ENCODE peak calls at places on chromosome X, in six cellular contexts. P is brain microvascular endothelial cell, W is kidney, R is H9, E is neuronal stem cell, V is ascending aorta. G is an unnamed sample.

GRCh38 chrX:53050841-53051240 is 2.3 kb downstream of the GPR173 start:
- DNase-seq in P (no peak), W (no peak), R (no peak), E (no peak), V (no peak), G (no peak)

GRCh38 chrX:102339312-102340298 is 92.6 kb downstream of the NXF2 start:
- DNase-seq in P (no peak), W (peak), R (peak), E (no peak), V (no peak), G (peak)

GRCh38 chrX:63746278-63746677 is 38.7 kb downstream of the ARHGEF9 start:
- DNase-seq in P (peak), W (no peak), R (no peak), E (no peak), V (no peak), G (no peak)

GRCh38 chrX:118528089-118528753 is 32.6 kb downstream of the DOCK11 start:
- DNase-seq in P (no peak), W (no peak), R (no peak), E (no peak), V (no peak), G (no peak)

GRCh38 chrX:18707442-18708049 is at the start of gene PPEF1:
- DNase-seq in P (no peak), W (no peak), R (no peak), E (no peak), V (no peak), G (no peak)

GRCh38 chrX:16931855-16932254 is 14.6 kb upstream of the REPS2 start:
- DNase-seq in P (no peak), W (no peak), R (no peak), E (no peak), V (no peak), G (no peak)

GRCh38 chrX:35101901-35102300 is 159.3 kb downstream of the FAM47B start:
- DNase-seq in P (no peak), W (no peak), R (no peak), E (no peak), V (no peak), G (no peak)

GRCh38 chrX:50003927-50004326 is 81.5 kb downstream of the CLCN5 start:
- DNase-seq in P (no peak), W (no peak), R (no peak), E (no peak), V (no peak), G (no peak)

GRCh38 chrX:134180566-134180965 is 56.4 kb upstream of the CCDC160 start:
- DNase-seq in P (no peak), W (no peak), R (no peak), E (no peak), V (no peak), G (no peak)

DNA sequence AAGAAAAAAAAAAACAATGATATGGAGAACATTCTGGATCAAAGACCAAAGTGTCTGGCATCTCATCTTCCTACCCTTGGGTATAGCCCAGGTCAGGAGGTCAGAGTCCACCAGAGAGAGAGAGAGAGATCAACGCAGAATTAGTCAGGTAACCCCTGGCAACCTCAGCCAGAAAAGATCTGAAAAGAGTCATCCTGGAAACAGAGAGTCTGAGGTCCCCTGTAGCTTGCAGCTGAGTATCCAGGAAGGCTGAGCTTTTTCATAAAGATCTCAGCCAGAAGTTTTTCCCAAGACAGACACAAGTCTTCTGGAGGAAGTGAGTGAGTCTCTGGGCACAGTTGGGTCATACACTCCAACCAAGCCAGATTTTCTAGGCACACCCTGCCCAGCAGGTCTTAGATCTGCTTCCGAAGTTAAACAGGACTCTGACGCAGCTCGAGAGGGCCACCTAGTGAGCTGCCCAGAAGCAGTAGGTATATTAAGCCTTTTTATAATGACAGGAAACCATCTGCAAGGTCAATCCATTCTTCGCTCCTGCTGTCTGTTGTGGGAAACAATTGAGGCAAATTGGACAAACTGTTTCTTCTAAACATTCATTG is 35.7 kb downstream of the ACE2 start:
- DNase-seq in P (peak), W (peak), R (peak), E (no peak), V (no peak), G (peak)
- H3K27ac ChIP-seq in P (no peak), W (no peak), R (no peak), E (no peak), V (no peak), G (no peak)

GRCh38 chrX:132046533-132046932 is 23.4 kb downstream of the STK26 start:
- DNase-seq in P (no peak), W (no peak), R (no peak), E (no peak), V (no peak), G (no peak)
- H3K27ac ChIP-seq in P (no peak), W (no peak), R (no peak), E (no peak), V (no peak), G (no peak)

DNA sequence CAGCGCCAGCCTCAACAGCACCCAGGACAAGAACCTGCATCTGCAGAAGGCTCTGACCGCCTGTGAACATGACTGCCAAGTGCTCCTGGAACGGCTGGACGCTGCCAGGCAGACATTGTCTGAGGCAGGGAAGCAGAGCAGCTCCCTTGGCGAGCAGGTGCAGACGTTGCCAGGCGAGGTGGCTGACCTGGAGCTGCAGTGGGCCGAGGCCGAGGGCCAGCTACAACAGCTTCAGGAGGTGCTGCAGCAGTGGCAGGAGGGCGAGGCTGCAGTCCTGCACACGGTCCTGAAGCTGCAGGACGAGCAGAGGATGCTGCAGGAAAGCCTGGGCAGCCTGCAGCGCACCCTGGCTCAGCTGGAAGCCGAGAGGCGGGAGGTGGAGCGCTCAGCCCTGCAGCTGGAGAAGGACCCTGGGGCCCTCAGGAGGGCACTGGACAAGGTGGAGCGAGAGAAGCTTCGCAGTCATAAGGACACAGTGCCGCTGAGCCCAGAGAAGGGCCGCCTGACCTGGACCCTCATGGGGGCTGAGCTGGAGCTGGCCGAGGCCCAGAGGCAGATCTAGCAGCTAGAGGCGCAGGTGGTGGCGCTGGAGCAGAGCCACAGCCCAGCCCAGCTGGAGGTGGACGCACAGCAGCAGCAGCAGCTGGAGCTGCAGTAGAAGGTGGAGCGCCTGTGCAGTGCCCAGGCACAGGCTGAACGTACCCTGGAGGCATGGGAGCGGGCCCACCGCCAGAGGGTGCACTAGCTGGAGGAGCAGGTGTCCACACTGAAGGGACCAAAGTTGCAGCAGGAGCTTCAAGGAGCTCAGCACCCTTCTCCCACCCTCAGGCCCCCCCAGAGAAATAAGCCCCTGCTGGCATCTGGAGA is 16.4 kb downstream of the SMIM10L2A start:
- DNase-seq in P (no peak), W (peak), R (no peak), E (no peak), V (no peak), G (peak)
- H3K27ac ChIP-seq in P (no peak), W (no peak), R (no peak), E (no peak), V (no peak), G (no peak)

GRCh38 chrX:3545901-3546300 is 167.5 kb downstream of the PRKX start:
- DNase-seq in P (no peak), W (no peak), R (no peak), E (no peak), V (no peak), G (no peak)

GRCh38 chrX:3548743-3549441 is 164.6 kb downstream of the PRKX start:
- DNase-seq in P (peak), W (no peak), R (no peak), E (peak), V (no peak), G (peak)

GRCh38 chrX:3550160-3550765 is 163.2 kb downstream of the PRKX start:
- DNase-seq in P (no peak), W (no peak), R (no peak), E (no peak), V (no peak), G (peak)

GRCh38 chrX:3550871-3551270 is 162.6 kb downstream of the PRKX start:
- DNase-seq in P (no peak), W (no peak), R (no peak), E (no peak), V (no peak), G (no peak)

DNA sequence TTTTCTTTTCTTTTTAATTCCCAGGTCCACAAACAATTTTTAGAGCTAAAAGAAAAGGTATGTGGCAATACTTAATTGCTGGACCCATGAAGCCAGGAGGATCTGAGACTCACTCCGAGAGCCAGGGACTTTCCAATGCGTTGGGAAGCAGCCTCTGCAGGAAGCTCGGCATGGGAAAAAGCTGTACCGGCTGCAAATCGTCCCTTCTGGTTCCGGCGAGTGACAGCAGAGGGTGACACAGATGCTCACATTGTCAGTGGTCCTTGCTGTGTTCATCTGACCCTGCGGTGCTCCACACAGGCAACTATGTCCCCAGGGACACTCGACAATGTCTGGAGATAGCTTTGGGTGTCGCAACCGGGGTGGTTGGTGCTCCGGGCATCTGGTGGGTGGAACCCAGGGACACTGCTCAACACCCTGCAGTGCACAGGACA is 164.0 kb downstream of the PRKX start:
- DNase-seq in P (peak), W (no peak), R (no peak), E (no peak), V (no peak), G (no peak)
- H3K27ac ChIP-seq in P (no peak), W (no peak), R (no peak), E (no peak), V (no peak), G (no peak)

DNA sequence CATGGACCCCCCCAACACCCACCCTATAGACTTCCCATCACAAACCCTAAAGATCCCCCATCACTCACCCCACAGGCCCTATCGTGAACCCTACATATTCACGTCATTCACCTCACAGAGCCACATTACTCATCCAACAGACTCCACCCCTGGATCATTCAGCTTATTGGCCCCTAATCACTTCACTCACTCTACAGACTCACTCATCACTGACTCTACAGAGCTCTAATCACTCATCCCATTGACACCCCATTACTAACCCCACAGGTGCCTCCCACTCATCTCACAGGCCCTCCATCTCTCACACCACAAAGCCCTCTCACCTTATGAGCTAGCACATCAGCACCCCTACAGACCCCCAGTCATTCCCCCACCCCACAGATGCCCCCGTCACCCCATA is 6.3 kb upstream of the TBC1D25 start:
- DNase-seq in P (no peak), W (no peak), R (no peak), E (no peak), V (no peak), G (no peak)
- H3K27ac ChIP-seq in P (no peak), W (no peak), R (no peak), E (no peak), V (no peak), G (no peak)

GRCh38 chrX:47556045-47556623 is 4.9 kb upstream of the ARAF start:
- DNase-seq in P (peak), W (peak), R (peak), E (peak), V (peak), G (peak)
- H3K27ac ChIP-seq in P (peak), W (peak), R (no peak), E (peak), V (peak), G (peak)

DNA sequence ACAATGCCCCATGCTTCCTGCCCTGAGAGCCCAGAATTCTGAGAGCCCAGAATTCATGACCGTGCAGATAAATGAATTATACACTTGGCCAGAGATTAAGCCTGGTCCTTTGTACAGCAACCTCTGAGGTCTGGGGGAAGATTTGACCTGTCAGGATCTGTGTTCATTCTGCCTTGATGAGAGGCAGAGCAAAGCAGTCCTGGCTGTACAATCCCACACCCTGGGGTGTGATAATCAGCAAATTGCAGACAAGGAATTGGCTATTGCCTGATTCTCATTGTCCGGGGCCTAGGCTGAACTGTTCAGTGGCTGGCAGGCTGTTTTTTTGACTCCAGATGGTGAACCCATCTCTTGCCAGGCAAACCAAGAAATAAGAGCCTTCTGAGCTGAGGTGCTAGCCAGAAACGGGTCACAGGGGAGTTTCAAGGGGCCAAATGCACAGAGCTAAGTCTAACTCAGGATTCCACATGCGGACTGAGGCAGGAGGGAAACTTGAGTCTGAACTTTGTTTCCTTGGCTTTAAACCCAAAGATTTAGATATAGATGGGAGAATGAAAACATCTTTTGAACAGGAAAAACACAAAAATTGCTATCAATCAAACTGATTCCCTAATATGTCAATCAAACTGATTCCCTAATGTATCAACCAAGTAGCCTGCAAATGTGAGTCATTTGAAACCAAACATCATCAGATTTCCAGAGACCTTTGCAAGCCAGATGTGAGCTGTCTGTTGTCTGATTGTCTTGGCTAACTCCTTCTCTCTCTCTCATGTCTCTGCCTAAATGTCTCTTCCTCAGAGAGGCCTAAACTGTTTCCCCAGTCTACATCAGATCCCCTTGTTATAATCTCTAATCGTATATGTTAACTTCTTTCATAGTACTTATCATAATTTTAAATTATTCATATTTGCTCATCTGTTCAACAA is 159.3 kb downstream of the ATG4A start:
- DNase-seq in P (no peak), W (no peak), R (no peak), E (peak), V (no peak), G (no peak)
- H3K27ac ChIP-seq in P (no peak), W (no peak), R (no peak), E (peak), V (no peak), G (no peak)